ENCODE peak calls at places on chromosomes 12 and 14, in ten cellular contexts. One of them, this sample, is unnamed.

GRCh38 chr12:32158525-32158924 is 51.9 kb downstream of the BICD1 start:
- DNase-seq in PC-3: no peak
- DNase-seq in HCT116: no peak
- DNase-seq in GM23338: no peak
- DNase-seq in endothelial cell of umbilical vein: no peak
- DNase-seq in OCI-LY7: no peak
- DNase-seq in IMR-90: no peak
- DNase-seq in neuronal stem cell: no peak
- DNase-seq in keratinocyte: no peak
- DNase-seq in SK-N-SH: no peak
- DNase-seq in this sample: no peak

GRCh38 chr12:74780458-74781241 is 243.0 kb downstream of the ATXN7L3B start:
- DNase-seq in PC-3: peak; percentile 38
- DNase-seq in HCT116: no peak
- DNase-seq in GM23338: no peak
- DNase-seq in endothelial cell of umbilical vein: no peak
- DNase-seq in OCI-LY7: no peak
- DNase-seq in IMR-90: peak; percentile 46
- DNase-seq in neuronal stem cell: no peak
- DNase-seq in keratinocyte: no peak
- DNase-seq in SK-N-SH: no peak
- DNase-seq in this sample: peak; percentile 34

GRCh38 chr12:115946092-115946491 is 331.4 kb downstream of the MED13L start:
- DNase-seq in PC-3: no peak
- DNase-seq in HCT116: no peak
- DNase-seq in GM23338: no peak
- DNase-seq in endothelial cell of umbilical vein: no peak
- DNase-seq in OCI-LY7: no peak
- DNase-seq in IMR-90: no peak
- DNase-seq in neuronal stem cell: no peak
- DNase-seq in keratinocyte: no peak
- DNase-seq in SK-N-SH: no peak
- DNase-seq in this sample: no peak

GRCh38 chr12:67826946-67827719 is 162.1 kb upstream of the IFNG-AS1 start:
- DNase-seq in PC-3: peak; percentile 63
- DNase-seq in HCT116: no peak
- DNase-seq in GM23338: no peak
- DNase-seq in endothelial cell of umbilical vein: no peak
- DNase-seq in OCI-LY7: no peak
- DNase-seq in IMR-90: peak; percentile 66
- DNase-seq in neuronal stem cell: no peak
- DNase-seq in keratinocyte: no peak
- DNase-seq in SK-N-SH: no peak
- DNase-seq in this sample: peak; percentile 62

GRCh38 chr12:13288501-13288900 is 92.0 kb downstream of the EMP1 start:
- DNase-seq in PC-3: no peak
- DNase-seq in HCT116: no peak
- DNase-seq in GM23338: no peak
- DNase-seq in endothelial cell of umbilical vein: no peak
- DNase-seq in OCI-LY7: no peak
- DNase-seq in IMR-90: peak; percentile 3
- DNase-seq in neuronal stem cell: no peak
- DNase-seq in keratinocyte: no peak
- DNase-seq in SK-N-SH: no peak
- DNase-seq in this sample: no peak

GRCh38 chr14:92507174-92507768 is 6.3 kb upstream of the RIN3 start:
- DNase-seq in PC-3: peak; percentile 77
- DNase-seq in HCT116: peak; percentile 33
- DNase-seq in GM23338: no peak
- DNase-seq in endothelial cell of umbilical vein: no peak
- DNase-seq in OCI-LY7: peak; percentile 44
- DNase-seq in IMR-90: no peak
- DNase-seq in neuronal stem cell: no peak
- DNase-seq in keratinocyte: peak; percentile 23
- DNase-seq in SK-N-SH: no peak
- DNase-seq in this sample: no peak

GRCh38 chr12:106976013-106976658 is 10.8 kb downstream of the MTERF2 start:
- DNase-seq in PC-3: no peak
- DNase-seq in HCT116: no peak
- DNase-seq in GM23338: no peak
- DNase-seq in endothelial cell of umbilical vein: peak; percentile 82
- DNase-seq in OCI-LY7: no peak
- DNase-seq in IMR-90: peak; percentile 80
- DNase-seq in neuronal stem cell: no peak
- DNase-seq in keratinocyte: no peak
- DNase-seq in SK-N-SH: no peak
- DNase-seq in this sample: peak; percentile 52

GRCh38 chr14:101083564-101084435 is 180.3 kb upstream of the RTL1 start:
- DNase-seq in PC-3: peak; percentile 27
- DNase-seq in HCT116: peak; percentile 46
- DNase-seq in GM23338: peak; percentile 81
- DNase-seq in endothelial cell of umbilical vein: no peak
- DNase-seq in OCI-LY7: no peak
- DNase-seq in IMR-90: no peak
- DNase-seq in neuronal stem cell: no peak
- DNase-seq in keratinocyte: no peak
- DNase-seq in SK-N-SH: no peak
- DNase-seq in this sample: peak; percentile 29

GRCh38 chr12:76545486-76545885 is 14.1 kb downstream of the OSBPL8 start:
- DNase-seq in PC-3: no peak
- DNase-seq in HCT116: no peak
- DNase-seq in GM23338: no peak
- DNase-seq in endothelial cell of umbilical vein: no peak
- DNase-seq in OCI-LY7: no peak
- DNase-seq in IMR-90: no peak
- DNase-seq in neuronal stem cell: no peak
- DNase-seq in keratinocyte: no peak
- DNase-seq in SK-N-SH: no peak
- DNase-seq in this sample: no peak

GRCh38 chr12:76546889-76547288 is 12.7 kb downstream of the OSBPL8 start:
- DNase-seq in PC-3: no peak
- DNase-seq in HCT116: no peak
- DNase-seq in GM23338: no peak
- DNase-seq in endothelial cell of umbilical vein: no peak
- DNase-seq in OCI-LY7: no peak
- DNase-seq in IMR-90: no peak
- DNase-seq in neuronal stem cell: peak; percentile 8
- DNase-seq in keratinocyte: no peak
- DNase-seq in SK-N-SH: no peak
- DNase-seq in this sample: no peak

GRCh38 chr12:76547526-76547925 is 12.0 kb downstream of the OSBPL8 start:
- DNase-seq in PC-3: no peak
- DNase-seq in HCT116: no peak
- DNase-seq in GM23338: peak; percentile 44
- DNase-seq in endothelial cell of umbilical vein: no peak
- DNase-seq in OCI-LY7: no peak
- DNase-seq in IMR-90: no peak
- DNase-seq in neuronal stem cell: no peak
- DNase-seq in keratinocyte: no peak
- DNase-seq in SK-N-SH: no peak
- DNase-seq in this sample: no peak

GRCh38 chr12:76549131-76549530 is 10.4 kb downstream of the OSBPL8 start:
- DNase-seq in PC-3: no peak
- DNase-seq in HCT116: no peak
- DNase-seq in GM23338: no peak
- DNase-seq in endothelial cell of umbilical vein: peak; percentile 12
- DNase-seq in OCI-LY7: no peak
- DNase-seq in IMR-90: peak; percentile 18
- DNase-seq in neuronal stem cell: no peak
- DNase-seq in keratinocyte: no peak
- DNase-seq in SK-N-SH: no peak
- DNase-seq in this sample: peak; percentile 33

GRCh38 chr12:76548222-76548837 is 11.2 kb downstream of the OSBPL8 start:
- DNase-seq in PC-3: peak; percentile 47
- DNase-seq in HCT116: no peak
- DNase-seq in GM23338: peak; percentile 35
- DNase-seq in endothelial cell of umbilical vein: no peak
- DNase-seq in OCI-LY7: no peak
- DNase-seq in IMR-90: no peak
- DNase-seq in neuronal stem cell: no peak
- DNase-seq in keratinocyte: no peak
- DNase-seq in SK-N-SH: no peak
- DNase-seq in this sample: no peak
- H2AFZ ChIP-seq in PC-3: no peak overlapping the region
- H2AFZ ChIP-seq in HCT116: no peak overlapping the region
- H2AFZ ChIP-seq in GM23338: no peak overlapping the region
- H2AFZ ChIP-seq in endothelial cell of umbilical vein: no peak overlapping the region
- H2AFZ ChIP-seq in OCI-LY7: no peak overlapping the region
- H2AFZ ChIP-seq in IMR-90: no peak overlapping the region
- H2AFZ ChIP-seq in neuronal stem cell: no peak overlapping the region
- H2AFZ ChIP-seq in keratinocyte: no peak overlapping the region
- H2AFZ ChIP-seq in SK-N-SH: no peak overlapping the region
- H2AFZ ChIP-seq in this sample: no peak overlapping the region

GRCh38 chr12:565161-565560 is 98.1 kb downstream of the NINJ2 start:
- DNase-seq in PC-3: no peak
- DNase-seq in HCT116: no peak
- DNase-seq in GM23338: no peak
- DNase-seq in endothelial cell of umbilical vein: no peak
- DNase-seq in OCI-LY7: no peak
- DNase-seq in IMR-90: no peak
- DNase-seq in neuronal stem cell: no peak
- DNase-seq in keratinocyte: no peak
- DNase-seq in SK-N-SH: no peak
- DNase-seq in this sample: no peak

GRCh38 chr12:562634-563033 is 100.6 kb downstream of the NINJ2 start:
- DNase-seq in PC-3: no peak
- DNase-seq in HCT116: no peak
- DNase-seq in GM23338: no peak
- DNase-seq in endothelial cell of umbilical vein: no peak
- DNase-seq in OCI-LY7: no peak
- DNase-seq in IMR-90: no peak
- DNase-seq in neuronal stem cell: no peak
- DNase-seq in keratinocyte: no peak
- DNase-seq in SK-N-SH: no peak
- DNase-seq in this sample: no peak

GRCh38 chr12:563250-563781 is 99.9 kb downstream of the NINJ2 start:
- DNase-seq in PC-3: no peak
- DNase-seq in HCT116: no peak
- DNase-seq in GM23338: no peak
- DNase-seq in endothelial cell of umbilical vein: no peak
- DNase-seq in OCI-LY7: no peak
- DNase-seq in IMR-90: no peak
- DNase-seq in neuronal stem cell: no peak
- DNase-seq in keratinocyte: no peak
- DNase-seq in SK-N-SH: no peak
- DNase-seq in this sample: no peak

GRCh38 chr12:565589-566105 is 97.6 kb downstream of the NINJ2 start:
- DNase-seq in PC-3: no peak
- DNase-seq in HCT116: no peak
- DNase-seq in GM23338: no peak
- DNase-seq in endothelial cell of umbilical vein: no peak
- DNase-seq in OCI-LY7: no peak
- DNase-seq in IMR-90: no peak
- DNase-seq in neuronal stem cell: no peak
- DNase-seq in keratinocyte: no peak
- DNase-seq in SK-N-SH: no peak
- DNase-seq in this sample: no peak

DNA sequence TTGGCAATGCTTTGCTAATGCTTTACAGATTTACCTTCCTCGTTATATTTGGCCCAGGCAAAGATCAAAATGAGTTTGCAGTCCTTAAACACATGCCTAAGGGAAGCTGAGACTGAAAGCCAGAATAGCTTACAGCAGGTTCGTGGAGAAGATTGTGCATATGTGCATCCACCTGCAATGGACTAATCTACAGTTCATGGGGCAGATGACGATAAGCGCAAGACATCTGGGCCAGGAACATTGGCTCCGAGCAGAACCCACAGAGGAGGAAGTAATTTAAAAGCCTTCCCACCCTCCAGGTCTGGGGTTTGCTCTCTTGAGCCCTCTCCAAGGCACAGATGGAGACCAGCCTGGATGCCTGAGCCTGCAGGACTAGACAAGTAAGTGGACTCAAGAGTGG is 99.3 kb downstream of the NINJ2 start:
- DNase-seq in PC-3: no peak
- DNase-seq in HCT116: no peak
- DNase-seq in GM23338: no peak
- DNase-seq in endothelial cell of umbilical vein: no peak
- DNase-seq in OCI-LY7: no peak
- DNase-seq in IMR-90: no peak
- DNase-seq in neuronal stem cell: no peak
- DNase-seq in keratinocyte: no peak
- DNase-seq in SK-N-SH: no peak
- DNase-seq in this sample: no peak
- H2AFZ ChIP-seq in PC-3: no peak overlapping the region
- H2AFZ ChIP-seq in HCT116: no peak overlapping the region
- H2AFZ ChIP-seq in GM23338: no peak overlapping the region
- H2AFZ ChIP-seq in endothelial cell of umbilical vein: no peak overlapping the region
- H2AFZ ChIP-seq in OCI-LY7: no peak overlapping the region
- H2AFZ ChIP-seq in IMR-90: no peak overlapping the region
- H2AFZ ChIP-seq in neuronal stem cell: no peak overlapping the region
- H2AFZ ChIP-seq in keratinocyte: no peak overlapping the region
- H2AFZ ChIP-seq in SK-N-SH: no peak overlapping the region
- H2AFZ ChIP-seq in this sample: no peak overlapping the region

GRCh38 chr14:106826833-106827369 is 1300.5 kb downstream of the TMEM121 start:
- DNase-seq in PC-3: no peak
- DNase-seq in HCT116: no peak
- DNase-seq in GM23338: no peak
- DNase-seq in endothelial cell of umbilical vein: no peak
- DNase-seq in OCI-LY7: no peak
- DNase-seq in IMR-90: no peak
- DNase-seq in neuronal stem cell: no peak
- DNase-seq in keratinocyte: no peak
- DNase-seq in SK-N-SH: no peak
- DNase-seq in this sample: no peak

DNA sequence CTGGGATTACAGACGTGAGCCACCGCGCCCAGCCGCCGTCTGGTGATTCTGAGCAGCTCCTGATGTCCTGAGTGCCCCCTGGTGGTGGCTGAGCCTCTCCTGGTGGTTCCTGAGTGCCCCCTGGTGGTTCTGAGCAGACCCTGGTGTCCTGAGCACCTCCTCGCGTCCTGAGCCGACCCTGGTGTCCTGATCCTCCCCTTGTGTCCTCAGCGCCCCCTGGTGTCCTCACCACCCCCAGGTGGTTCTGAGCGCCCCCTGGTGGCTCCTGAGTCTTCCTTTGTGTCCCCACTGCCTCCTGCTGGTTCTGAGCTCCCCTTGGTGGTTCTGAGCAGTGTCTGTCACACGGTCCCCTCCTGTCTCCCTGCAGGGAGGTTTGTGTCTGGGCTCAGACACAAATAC is 1304.9 kb downstream of the TMEM121 start:
- DNase-seq in PC-3: no peak
- DNase-seq in HCT116: no peak
- DNase-seq in GM23338: peak; percentile 31
- DNase-seq in endothelial cell of umbilical vein: no peak
- DNase-seq in OCI-LY7: peak; percentile 91
- DNase-seq in IMR-90: no peak
- DNase-seq in neuronal stem cell: no peak
- DNase-seq in keratinocyte: no peak
- DNase-seq in SK-N-SH: peak; percentile 28
- DNase-seq in this sample: no peak
- H2AFZ ChIP-seq in PC-3: no peak overlapping the region
- H2AFZ ChIP-seq in HCT116: no peak overlapping the region
- H2AFZ ChIP-seq in GM23338: no peak overlapping the region
- H2AFZ ChIP-seq in endothelial cell of umbilical vein: no peak overlapping the region
- H2AFZ ChIP-seq in OCI-LY7: no peak overlapping the region
- H2AFZ ChIP-seq in IMR-90: no peak overlapping the region
- H2AFZ ChIP-seq in neuronal stem cell: no peak overlapping the region
- H2AFZ ChIP-seq in keratinocyte: no peak overlapping the region
- H2AFZ ChIP-seq in SK-N-SH: no peak overlapping the region
- H2AFZ ChIP-seq in this sample: no peak overlapping the region

GRCh38 chr12:100151769-100152168 is 9.1 kb upstream of the BLTP3B start:
- DNase-seq in PC-3: no peak
- DNase-seq in HCT116: no peak
- DNase-seq in GM23338: peak; percentile 49
- DNase-seq in endothelial cell of umbilical vein: no peak
- DNase-seq in OCI-LY7: no peak
- DNase-seq in IMR-90: no peak
- DNase-seq in neuronal stem cell: no peak
- DNase-seq in keratinocyte: no peak
- DNase-seq in SK-N-SH: no peak
- DNase-seq in this sample: no peak

GRCh38 chr12:100153131-100153530 is 10.5 kb upstream of the BLTP3B start:
- DNase-seq in PC-3: no peak
- DNase-seq in HCT116: no peak
- DNase-seq in GM23338: no peak
- DNase-seq in endothelial cell of umbilical vein: no peak
- DNase-seq in OCI-LY7: no peak
- DNase-seq in IMR-90: no peak
- DNase-seq in neuronal stem cell: no peak
- DNase-seq in keratinocyte: no peak
- DNase-seq in SK-N-SH: no peak
- DNase-seq in this sample: no peak

GRCh38 chr12:100157427-100157821 is 14.8 kb upstream of the BLTP3B start:
- DNase-seq in PC-3: no peak
- DNase-seq in HCT116: no peak
- DNase-seq in GM23338: no peak
- DNase-seq in endothelial cell of umbilical vein: no peak
- DNase-seq in OCI-LY7: no peak
- DNase-seq in IMR-90: no peak
- DNase-seq in neuronal stem cell: no peak
- DNase-seq in keratinocyte: no peak
- DNase-seq in SK-N-SH: no peak
- DNase-seq in this sample: no peak

GRCh38 chr12:100156731-100157426 is 14.2 kb upstream of the BLTP3B start:
- DNase-seq in PC-3: no peak
- DNase-seq in HCT116: no peak
- DNase-seq in GM23338: no peak
- DNase-seq in endothelial cell of umbilical vein: no peak
- DNase-seq in OCI-LY7: no peak
- DNase-seq in IMR-90: no peak
- DNase-seq in neuronal stem cell: no peak
- DNase-seq in keratinocyte: no peak
- DNase-seq in SK-N-SH: no peak
- DNase-seq in this sample: no peak

DNA sequence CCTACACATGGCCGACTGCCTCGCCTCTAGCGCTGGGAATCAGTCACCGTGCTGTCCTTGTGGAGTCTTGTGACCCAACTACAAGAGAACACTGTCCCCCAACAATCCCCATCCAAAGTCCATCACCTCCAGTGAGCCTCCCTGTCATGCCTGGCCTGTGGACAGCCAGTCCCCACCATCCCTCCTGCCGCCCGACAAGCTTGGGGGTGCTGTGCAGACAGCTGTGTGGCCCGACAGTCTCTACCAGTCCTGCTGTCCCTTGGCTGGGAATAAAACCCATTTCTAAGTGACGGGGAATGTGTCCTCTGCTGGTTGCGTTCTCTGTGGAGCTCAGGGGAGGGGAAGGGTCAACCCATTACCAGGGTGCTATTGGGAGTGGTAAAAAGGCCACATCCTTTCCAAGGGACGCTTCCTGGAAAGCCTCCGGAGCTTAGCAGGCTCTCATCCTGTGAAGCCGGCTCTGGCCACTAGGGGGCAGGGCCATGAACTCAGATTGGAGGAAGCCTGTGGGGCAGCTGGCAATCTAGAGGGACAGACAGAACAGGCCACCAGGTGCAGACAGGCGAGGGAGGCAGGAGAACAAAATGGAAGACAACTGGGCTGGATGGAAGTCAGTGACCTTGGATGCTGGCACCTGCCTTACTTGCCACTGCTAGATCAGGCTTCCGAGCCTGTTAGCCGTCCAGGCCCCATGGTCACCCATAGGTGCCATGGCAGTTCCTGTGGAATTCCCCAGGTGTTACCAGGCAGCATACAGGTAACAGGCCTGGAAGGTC is 12.0 kb upstream of the BLTP3B start:
- DNase-seq in PC-3: peak; percentile 86
- DNase-seq in HCT116: peak; percentile 62
- DNase-seq in GM23338: peak; percentile 96
- DNase-seq in endothelial cell of umbilical vein: peak; percentile 51
- DNase-seq in OCI-LY7: peak; percentile 63
- DNase-seq in IMR-90: peak; percentile 48
- DNase-seq in neuronal stem cell: peak; percentile 51
- DNase-seq in keratinocyte: no peak
- DNase-seq in SK-N-SH: peak; percentile 72
- DNase-seq in this sample: peak; percentile 71
- H2AFZ ChIP-seq in PC-3: peak overlapping the region; percentile 56
- H2AFZ ChIP-seq in HCT116: no peak overlapping the region
- H2AFZ ChIP-seq in GM23338: no peak overlapping the region
- H2AFZ ChIP-seq in endothelial cell of umbilical vein: no peak overlapping the region
- H2AFZ ChIP-seq in OCI-LY7: no peak overlapping the region
- H2AFZ ChIP-seq in IMR-90: peak overlapping the region; percentile 83
- H2AFZ ChIP-seq in neuronal stem cell: peak overlapping the region; percentile 72
- H2AFZ ChIP-seq in keratinocyte: peak overlapping the region; percentile 56
- H2AFZ ChIP-seq in SK-N-SH: no peak overlapping the region
- H2AFZ ChIP-seq in this sample: peak overlapping the region; percentile 40

This sample was measured in GM23248.